ENCODE peak calls at places on chromosomes 13 and 19, in ten cellular contexts. One of them, this sample, is unnamed.

GRCh38 chr13:30334663-30335386 is 27.5 kb upstream of the KATNAL1 start:
- DNase-seq in mucosa of descending colon: peak; percentile 20
- DNase-seq in stimulated activated naive CD4-positive, alpha-beta T cell: no peak
- DNase-seq in C1 segment of cervical spinal cord: no peak
- DNase-seq in HCT116: peak; percentile 59
- DNase-seq in AG09319: no peak
- DNase-seq in LoVo: no peak
- DNase-seq in KBM-7: peak; percentile 78
- DNase-seq in CD4-positive, CD25-positive, alpha-beta regulatory T cell: no peak
- DNase-seq in HT1080: peak; percentile 15
- DNase-seq in this sample: peak; percentile 25

GRCh38 chr13:31172535-31172934 is 10.8 kb upstream of the HSPH1 start:
- DNase-seq in mucosa of descending colon: no peak
- DNase-seq in stimulated activated naive CD4-positive, alpha-beta T cell: no peak
- DNase-seq in LoVo: peak; percentile 56
- DNase-seq in CD4-positive, CD25-positive, alpha-beta regulatory T cell: no peak
- DNase-seq in HT1080: peak; percentile 90
- DNase-seq in HCT116: peak; percentile 31
- DNase-seq in KBM-7: no peak
- DNase-seq in AG09319: peak; percentile 23
- DNase-seq in C1 segment of cervical spinal cord: no peak
- DNase-seq in this sample: peak; percentile 27

GRCh38 chr19:19226204-19226603 is 14.4 kb downstream of the NCAN start:
- DNase-seq in HT1080: no peak
- DNase-seq in mucosa of descending colon: no peak
- DNase-seq in C1 segment of cervical spinal cord: no peak
- DNase-seq in AG09319: no peak
- DNase-seq in stimulated activated naive CD4-positive, alpha-beta T cell: no peak
- DNase-seq in KBM-7: no peak
- DNase-seq in CD4-positive, CD25-positive, alpha-beta regulatory T cell: no peak
- DNase-seq in LoVo: no peak
- DNase-seq in HCT116: no peak
- DNase-seq in this sample: no peak

GRCh38 chr19:54464044-54464623 is 556 bp upstream of the LENG9 start:
- DNase-seq in KBM-7: no peak
- DNase-seq in HT1080: no peak
- DNase-seq in stimulated activated naive CD4-positive, alpha-beta T cell: peak; percentile 86
- DNase-seq in CD4-positive, CD25-positive, alpha-beta regulatory T cell: peak; percentile 84
- DNase-seq in HCT116: peak; percentile 97
- DNase-seq in mucosa of descending colon: peak; percentile 99
- DNase-seq in LoVo: peak; percentile 98
- DNase-seq in AG09319: no peak
- DNase-seq in C1 segment of cervical spinal cord: peak; percentile 66
- DNase-seq in this sample: peak; percentile 81

GRCh38 chr13:112637017-112637801 is 49.3 kb upstream of the TUBGCP3 start:
- DNase-seq in KBM-7: no peak
- DNase-seq in C1 segment of cervical spinal cord: no peak
- DNase-seq in LoVo: no peak
- DNase-seq in AG09319: no peak
- DNase-seq in HCT116: no peak
- DNase-seq in HT1080: no peak
- DNase-seq in CD4-positive, CD25-positive, alpha-beta regulatory T cell: no peak
- DNase-seq in stimulated activated naive CD4-positive, alpha-beta T cell: no peak
- DNase-seq in mucosa of descending colon: no peak
- DNase-seq in this sample: no peak

GRCh38 chr13:79749985-79750551 is 269.1 kb downstream of the NDFIP2 start:
- DNase-seq in stimulated activated naive CD4-positive, alpha-beta T cell: no peak
- DNase-seq in mucosa of descending colon: peak; percentile 7
- DNase-seq in AG09319: peak; percentile 86
- DNase-seq in KBM-7: no peak
- DNase-seq in LoVo: peak; percentile 9
- DNase-seq in HCT116: no peak
- DNase-seq in CD4-positive, CD25-positive, alpha-beta regulatory T cell: no peak
- DNase-seq in HT1080: peak; percentile 70
- DNase-seq in C1 segment of cervical spinal cord: no peak
- DNase-seq in this sample: peak; percentile 36

GRCh38 chr13:25468330-25469178 is 96.8 kb downstream of the ATP8A2 start:
- DNase-seq in AG09319: no peak
- DNase-seq in HCT116: no peak
- DNase-seq in mucosa of descending colon: peak; percentile 3
- DNase-seq in stimulated activated naive CD4-positive, alpha-beta T cell: no peak
- DNase-seq in KBM-7: no peak
- DNase-seq in LoVo: no peak
- DNase-seq in CD4-positive, CD25-positive, alpha-beta regulatory T cell: no peak
- DNase-seq in HT1080: no peak
- DNase-seq in C1 segment of cervical spinal cord: no peak
- DNase-seq in this sample: peak; percentile 15

GRCh38 chr19:38079926-38080380 is 144.1 kb downstream of the DPF1 start:
- DNase-seq in C1 segment of cervical spinal cord: no peak
- DNase-seq in AG09319: peak; percentile 40
- DNase-seq in LoVo: no peak
- DNase-seq in mucosa of descending colon: peak; percentile 20
- DNase-seq in HT1080: peak; percentile 93
- DNase-seq in KBM-7: peak; percentile 7
- DNase-seq in stimulated activated naive CD4-positive, alpha-beta T cell: no peak
- DNase-seq in HCT116: no peak
- DNase-seq in CD4-positive, CD25-positive, alpha-beta regulatory T cell: no peak
- DNase-seq in this sample: peak; percentile 92

GRCh38 chr13:79973533-79973963 is 367.4 kb downstream of the SPRY2 start:
- DNase-seq in LoVo: no peak
- DNase-seq in HCT116: no peak
- DNase-seq in HT1080: peak; percentile 63
- DNase-seq in CD4-positive, CD25-positive, alpha-beta regulatory T cell: no peak
- DNase-seq in C1 segment of cervical spinal cord: no peak
- DNase-seq in AG09319: no peak
- DNase-seq in stimulated activated naive CD4-positive, alpha-beta T cell: no peak
- DNase-seq in KBM-7: peak; percentile 60
- DNase-seq in mucosa of descending colon: peak; percentile 8
- DNase-seq in this sample: peak; percentile 27

GRCh38 chr19:15862444-15862843 is 35.4 kb downstream of the CYP4F2 start:
- DNase-seq in stimulated activated naive CD4-positive, alpha-beta T cell: no peak
- DNase-seq in CD4-positive, CD25-positive, alpha-beta regulatory T cell: no peak
- DNase-seq in mucosa of descending colon: no peak
- DNase-seq in KBM-7: no peak
- DNase-seq in LoVo: no peak
- DNase-seq in C1 segment of cervical spinal cord: no peak
- DNase-seq in HT1080: no peak
- DNase-seq in HCT116: no peak
- DNase-seq in AG09319: no peak
- DNase-seq in this sample: no peak

GRCh38 chr13:92952161-92952560 is 274.4 kb upstream of the GPC6 start:
- DNase-seq in HT1080: no peak
- DNase-seq in LoVo: no peak
- DNase-seq in AG09319: no peak
- DNase-seq in CD4-positive, CD25-positive, alpha-beta regulatory T cell: no peak
- DNase-seq in C1 segment of cervical spinal cord: no peak
- DNase-seq in HCT116: no peak
- DNase-seq in mucosa of descending colon: no peak
- DNase-seq in KBM-7: no peak
- DNase-seq in stimulated activated naive CD4-positive, alpha-beta T cell: no peak
- DNase-seq in this sample: no peak

GRCh38 chr19:35755550-35756371 is 1.1 kb downstream of the HSPB6 start:
- DNase-seq in AG09319: peak; percentile 27
- DNase-seq in CD4-positive, CD25-positive, alpha-beta regulatory T cell: peak; percentile 56
- DNase-seq in mucosa of descending colon: peak; percentile 70
- DNase-seq in HT1080: no peak
- DNase-seq in C1 segment of cervical spinal cord: no peak
- DNase-seq in stimulated activated naive CD4-positive, alpha-beta T cell: peak; percentile 52
- DNase-seq in HCT116: no peak
- DNase-seq in LoVo: no peak
- DNase-seq in KBM-7: no peak
- DNase-seq in this sample: no peak

GRCh38 chr19:45250832-45251451 is at the start of gene MARK4:
- DNase-seq in AG09319: peak; percentile 14
- DNase-seq in HCT116: peak; percentile 16
- DNase-seq in C1 segment of cervical spinal cord: peak; percentile 10
- DNase-seq in HT1080: peak; percentile 20
- DNase-seq in LoVo: peak; percentile 54
- DNase-seq in CD4-positive, CD25-positive, alpha-beta regulatory T cell: peak; percentile 50
- DNase-seq in KBM-7: peak; percentile 32
- DNase-seq in mucosa of descending colon: peak; percentile 55
- DNase-seq in stimulated activated naive CD4-positive, alpha-beta T cell: peak; percentile 54
- DNase-seq in this sample: peak; percentile 57

GRCh38 chr19:50602935-50603334 is 34.7 kb upstream of the LRRC4B start:
- DNase-seq in HCT116: no peak
- DNase-seq in CD4-positive, CD25-positive, alpha-beta regulatory T cell: no peak
- DNase-seq in AG09319: no peak
- DNase-seq in LoVo: no peak
- DNase-seq in KBM-7: no peak
- DNase-seq in stimulated activated naive CD4-positive, alpha-beta T cell: no peak
- DNase-seq in HT1080: no peak
- DNase-seq in C1 segment of cervical spinal cord: no peak
- DNase-seq in mucosa of descending colon: no peak
- DNase-seq in this sample: no peak

GRCh38 chr13:78610381-78610883 is 7.1 kb upstream of the POU4F1 start:
- DNase-seq in KBM-7: no peak
- DNase-seq in HT1080: no peak
- DNase-seq in CD4-positive, CD25-positive, alpha-beta regulatory T cell: no peak
- DNase-seq in HCT116: no peak
- DNase-seq in C1 segment of cervical spinal cord: no peak
- DNase-seq in LoVo: no peak
- DNase-seq in stimulated activated naive CD4-positive, alpha-beta T cell: no peak
- DNase-seq in mucosa of descending colon: no peak
- DNase-seq in AG09319: no peak
- DNase-seq in this sample: no peak

GRCh38 chr19:6730153-6730804 is 7.1 kb downstream of the GPR108 start:
- DNase-seq in C1 segment of cervical spinal cord: peak; percentile 29
- DNase-seq in KBM-7: no peak
- DNase-seq in stimulated activated naive CD4-positive, alpha-beta T cell: peak; percentile 13
- DNase-seq in LoVo: no peak
- DNase-seq in HT1080: no peak
- DNase-seq in HCT116: no peak
- DNase-seq in mucosa of descending colon: peak; percentile 98
- DNase-seq in CD4-positive, CD25-positive, alpha-beta regulatory T cell: peak; percentile 29
- DNase-seq in AG09319: no peak
- DNase-seq in this sample: peak; percentile 49

GRCh38 chr19:51926784-51927741 is at the start of gene ZNF613:
- DNase-seq in HT1080: peak; percentile 83
- DNase-seq in LoVo: no peak
- DNase-seq in AG09319: peak; percentile 67
- DNase-seq in KBM-7: peak; percentile 95
- DNase-seq in mucosa of descending colon: peak; percentile 93
- DNase-seq in HCT116: peak; percentile 94
- DNase-seq in CD4-positive, CD25-positive, alpha-beta regulatory T cell: peak; percentile 58
- DNase-seq in stimulated activated naive CD4-positive, alpha-beta T cell: peak; percentile 66
- DNase-seq in C1 segment of cervical spinal cord: peak; percentile 92
- DNase-seq in this sample: peak; percentile 67

GRCh38 chr13:104683789-104684188 is 1617.6 kb upstream of the SLC10A2 start:
- DNase-seq in HCT116: no peak
- DNase-seq in LoVo: no peak
- DNase-seq in KBM-7: no peak
- DNase-seq in CD4-positive, CD25-positive, alpha-beta regulatory T cell: no peak
- DNase-seq in AG09319: no peak
- DNase-seq in mucosa of descending colon: no peak
- DNase-seq in stimulated activated naive CD4-positive, alpha-beta T cell: no peak
- DNase-seq in HT1080: no peak
- DNase-seq in C1 segment of cervical spinal cord: no peak
- DNase-seq in this sample: no peak

GRCh38 chr19:43439183-43440063 is 24.7 kb downstream of the TEX101 start:
- DNase-seq in stimulated activated naive CD4-positive, alpha-beta T cell: peak; percentile 49
- DNase-seq in CD4-positive, CD25-positive, alpha-beta regulatory T cell: peak; percentile 46
- DNase-seq in KBM-7: peak; percentile 33
- DNase-seq in AG09319: peak; percentile 50
- DNase-seq in C1 segment of cervical spinal cord: no peak
- DNase-seq in HCT116: peak; percentile 38
- DNase-seq in LoVo: peak; percentile 89
- DNase-seq in HT1080: peak; percentile 65
- DNase-seq in mucosa of descending colon: no peak
- DNase-seq in this sample: peak; percentile 91

GRCh38 chr19:56751078-56751489 is 79.5 kb upstream of the ZNF835 start:
- DNase-seq in C1 segment of cervical spinal cord: peak; percentile 19
- DNase-seq in AG09319: no peak
- DNase-seq in LoVo: no peak
- DNase-seq in HCT116: no peak
- DNase-seq in stimulated activated naive CD4-positive, alpha-beta T cell: no peak
- DNase-seq in HT1080: no peak
- DNase-seq in KBM-7: no peak
- DNase-seq in CD4-positive, CD25-positive, alpha-beta regulatory T cell: no peak
- DNase-seq in mucosa of descending colon: no peak
- DNase-seq in this sample: no peak

GRCh38 chr19:14410054-14410774 is 8.9 kb downstream of the DDX39A start:
- DNase-seq in HCT116: no peak
- DNase-seq in stimulated activated naive CD4-positive, alpha-beta T cell: no peak
- DNase-seq in KBM-7: no peak
- DNase-seq in HT1080: no peak
- DNase-seq in CD4-positive, CD25-positive, alpha-beta regulatory T cell: no peak
- DNase-seq in mucosa of descending colon: no peak
- DNase-seq in C1 segment of cervical spinal cord: no peak
- DNase-seq in AG09319: no peak
- DNase-seq in LoVo: no peak
- DNase-seq in this sample: no peak

GRCh38 chr13:26786651-26787295 is 26.2 kb upstream of the GPR12 start:
- DNase-seq in stimulated activated naive CD4-positive, alpha-beta T cell: no peak
- DNase-seq in HCT116: no peak
- DNase-seq in KBM-7: no peak
- DNase-seq in AG09319: no peak
- DNase-seq in LoVo: no peak
- DNase-seq in mucosa of descending colon: no peak
- DNase-seq in HT1080: no peak
- DNase-seq in C1 segment of cervical spinal cord: no peak
- DNase-seq in CD4-positive, CD25-positive, alpha-beta regulatory T cell: no peak
- DNase-seq in this sample: no peak

GRCh38 chr13:27450921-27451461 is 627 bp upstream of the MTIF3 start:
- DNase-seq in CD4-positive, CD25-positive, alpha-beta regulatory T cell: peak; percentile 41
- DNase-seq in mucosa of descending colon: peak; percentile 56
- DNase-seq in KBM-7: peak; percentile 26
- DNase-seq in C1 segment of cervical spinal cord: peak; percentile 23
- DNase-seq in stimulated activated naive CD4-positive, alpha-beta T cell: peak; percentile 55
- DNase-seq in LoVo: peak; percentile 87
- DNase-seq in AG09319: no peak
- DNase-seq in HCT116: peak; percentile 55
- DNase-seq in HT1080: peak; percentile 37
- DNase-seq in this sample: no peak